ENCODE peak calls at places on chromosomes 4 and X, in eight cellular contexts. K is A549, D is brain microvascular endothelial cell, O is transverse colon, Q is aorta, R is keratinocyte, L is DND-41, A is GM12878. H is an unnamed sample.

GRCh38 chrX:69257504-69258127 is 92.4 kb upstream of the PJA1 start:
- DNase-seq in O (no peak), D (no peak), K (no peak), Q (no peak), R (no peak), L (no peak), A (no peak), H (no peak)

GRCh38 chr4:187598246-187598645 is 397.3 kb upstream of the ZFP42 start:
- DNase-seq in A (no peak), R (no peak), Q (no peak), K (no peak), O (no peak), D (peak), L (no peak), H (no peak)

GRCh38 chr4:143658336-143658735 is 42.1 kb downstream of the FREM3 start:
- DNase-seq in R (no peak), A (no peak), D (no peak), K (no peak), L (no peak), O (no peak), Q (no peak), H (no peak)

GRCh38 chr4:1178300-1179088 is 6.1 kb upstream of the SPON2 start:
- DNase-seq in Q (no peak), K (no peak), L (no peak), A (no peak), D (no peak), O (no peak), R (no peak), H (no peak)

GRCh38 chrX:101062171-101062570 is 10.3 kb upstream of the TRMT2B start:
- DNase-seq in R (no peak), K (no peak), A (no peak), D (no peak), O (no peak), L (no peak), Q (no peak), H (no peak)

GRCh38 chrX:38232287-38232686 is 11.6 kb upstream of the SRPX start:
- DNase-seq in D (peak), Q (no peak), L (no peak), R (peak), O (no peak), A (no peak), K (no peak), H (no peak)

GRCh38 chrX:139106111-139106510 is 394.6 kb upstream of the FGF13 start:
- DNase-seq in L (no peak), Q (no peak), K (no peak), A (no peak), D (no peak), O (no peak), R (no peak), H (no peak)

GRCh38 chr4:44447563-44448504 is 775 bp downstream of the KCTD8 start:
- DNase-seq in L (no peak), O (no peak), K (peak), D (no peak), Q (peak), R (no peak), A (no peak), H (no peak)

GRCh38 chr4:154349829-154350228 is 141.8 kb downstream of the DCHS2 start:
- DNase-seq in R (no peak), Q (no peak), K (peak), A (no peak), D (peak), O (no peak), L (no peak), H (no peak)

GRCh38 chr4:85737254-85737653 is 262.3 kb downstream of the ARHGAP24 start:
- DNase-seq in K (no peak), Q (no peak), R (no peak), O (no peak), D (no peak), L (no peak), A (no peak), H (no peak)

GRCh38 chrX:71996826-71997225 is 86.2 kb downstream of the NHSL2 start:
- DNase-seq in O (no peak), A (no peak), D (no peak), R (no peak), Q (peak), L (no peak), K (no peak), H (no peak)

GRCh38 chr4:131093303-131093702 is 1997.4 kb downstream of the C4orf33 start:
- DNase-seq in A (no peak), Q (no peak), L (no peak), K (no peak), D (no peak), O (no peak), R (no peak), H (peak)

GRCh38 chr4:42282081-42282901 is 115.0 kb upstream of the SHISA3 start:
- DNase-seq in O (no peak), L (peak), A (peak), K (peak), Q (no peak), D (peak), R (no peak), H (peak)

GRCh38 chrX:22389544-22390243 is 117.0 kb downstream of the CBLL2 start:
- DNase-seq in A (no peak), K (peak), D (peak), R (no peak), Q (no peak), L (no peak), O (no peak), H (peak)

GRCh38 chr4:176193898-176194297 is 1.5 kb downstream of the SPATA4 start:
- DNase-seq in R (peak), K (peak), O (no peak), D (peak), Q (no peak), A (no peak), L (no peak), H (peak)

GRCh38 chrX:76433219-76433618 is 5.7 kb downstream of the MAGEE1 start:
- DNase-seq in D (no peak), L (no peak), K (no peak), Q (no peak), A (no peak), R (no peak), O (no peak), H (no peak)

GRCh38 chrX:74363914-74364313 is 57.4 kb upstream of the SLC16A2 start:
- DNase-seq in Q (no peak), R (no peak), L (no peak), A (no peak), K (no peak), D (no peak), O (no peak), H (no peak)

GRCh38 chr4:152678841-152679240 is 956 bp downstream of the TMEM154 start:
- DNase-seq in A (no peak), K (no peak), O (no peak), L (no peak), Q (no peak), R (no peak), D (no peak), H (no peak)

GRCh38 chr4:37989398-37990260 is 29.4 kb downstream of the PTTG2 start:
- DNase-seq in K (no peak), A (no peak), L (no peak), Q (no peak), D (no peak), R (no peak), O (no peak), H (no peak)

GRCh38 chr4:33715996-33716395 is 2528.3 kb downstream of the ARAP2 start:
- DNase-seq in L (peak), O (no peak), K (no peak), Q (no peak), D (peak), R (no peak), A (no peak), H (peak)

GRCh38 chr4:155799794-155800123 is 40.9 kb downstream of the GUCY1B1 start:
- DNase-seq in O (no peak), A (no peak), D (no peak), L (no peak), R (no peak), K (no peak), Q (no peak), H (no peak)
- H3K27ac ChIP-seq in O (no peak), A (no peak), D (no peak), L (no peak), R (no peak), K (no peak), Q (peak), H (no peak)

DNA sequence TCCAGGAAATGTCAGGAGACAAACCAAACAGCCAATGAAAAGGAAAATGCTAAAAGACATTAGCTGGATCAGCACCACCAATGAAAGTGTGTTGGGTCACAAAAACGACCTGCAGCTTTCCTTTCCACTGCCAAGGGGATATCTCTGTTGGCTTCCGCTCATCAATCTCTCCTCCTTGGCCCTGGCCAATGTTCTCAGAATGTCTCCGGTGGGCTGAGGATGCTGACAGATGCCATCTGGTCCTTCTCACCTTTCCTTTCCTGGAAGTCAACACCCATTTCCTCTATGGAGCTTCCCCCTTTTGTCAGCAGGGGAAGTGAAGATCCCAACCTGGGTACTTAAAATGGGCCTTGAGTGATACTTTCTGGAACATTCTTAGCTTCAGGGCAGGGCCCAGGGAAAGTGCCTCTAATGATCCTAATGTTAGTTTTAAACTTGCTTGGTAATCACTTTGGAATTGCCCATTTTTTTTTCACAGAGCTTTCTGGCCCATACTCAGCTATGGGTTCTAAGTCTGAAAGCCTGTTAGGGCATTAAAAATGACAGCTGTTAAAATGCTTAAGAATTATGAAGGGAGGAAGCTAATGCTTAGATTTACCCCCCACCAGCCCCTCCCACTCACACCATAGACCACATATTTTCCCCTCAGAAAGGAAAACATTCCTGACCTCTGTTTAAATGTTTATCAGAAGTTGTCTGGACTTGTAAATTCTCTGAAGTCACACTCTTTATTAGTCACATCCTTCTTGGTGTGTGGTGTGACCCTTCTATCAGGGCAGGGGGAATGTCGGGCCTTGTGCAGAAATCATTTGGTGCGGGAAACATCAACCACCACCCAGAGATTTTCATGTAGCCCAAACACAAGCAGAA is 29.2 kb downstream of the IGFBP7 start:
- DNase-seq in L (no peak), O (no peak), A (no peak), K (peak), D (peak), R (peak), Q (peak), H (peak)
- H3K27ac ChIP-seq in L (no peak), O (peak), A (no peak), K (peak), D (peak), R (peak), Q (peak), H (peak)

DNA sequence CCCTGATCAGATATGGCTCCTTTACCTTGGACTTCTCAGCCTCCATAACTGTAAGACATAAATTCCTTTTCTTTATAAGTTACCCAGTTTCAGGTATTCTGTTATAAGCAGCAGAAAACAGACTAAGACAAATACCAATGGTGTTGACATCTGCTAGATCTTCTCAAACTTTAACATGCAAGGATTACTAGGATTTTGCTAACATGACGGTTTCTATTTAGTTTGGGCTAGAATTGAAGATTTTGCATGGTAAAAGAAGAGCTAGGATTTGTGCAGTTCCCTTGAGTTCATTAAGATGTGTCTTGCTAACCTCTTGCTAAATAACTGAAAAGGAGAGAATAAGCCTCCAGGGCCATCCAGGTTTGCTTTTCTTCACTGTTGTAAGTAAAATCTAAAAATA is 5.3 kb upstream of the COPS4 start:
- DNase-seq in Q (no peak), A (no peak), D (no peak), K (no peak), O (no peak), L (no peak), R (no peak), H (no peak)
- H3K27ac ChIP-seq in Q (no peak), A (no peak), D (no peak), K (no peak), O (no peak), L (no peak), R (no peak), H (no peak)

GRCh38 chrX:132016628-132017430 is 6.3 kb upstream of the STK26 start:
- DNase-seq in K (no peak), L (no peak), A (no peak), D (no peak), O (no peak), Q (no peak), R (no peak), H (no peak)
- H3K27ac ChIP-seq in K (no peak), L (peak), A (no peak), D (no peak), O (no peak), Q (no peak), R (no peak), H (no peak)

GRCh38 chr4:151095142-151095541 is 4.3 kb upstream of the RPS3A start:
- DNase-seq in D (no peak), Q (no peak), K (no peak), A (no peak), L (no peak), R (no peak), O (no peak), H (no peak)
- H3K27ac ChIP-seq in D (no peak), Q (no peak), K (no peak), A (no peak), L (no peak), R (no peak), O (no peak), H (no peak)

H was measured in epithelial cell of prostate.